ENCODE peak calls at places on chromosomes 3 and 15, in six cellular contexts. D, Y, K, S, E and R are unnamed samples.
A peak's percentile ranks its signal among the peaks of the same experiment; 100 is the strongest.

GRCh38 chr15:38698215-38698614 is 133.6 kb upstream of the RASGRP1 start:
- DNase-seq in D (no peak), Y (no peak), K (no peak), S (no peak), E (no peak), R (no peak)

GRCh38 chr3:188021502-188022040 is 132.4 kb upstream of the LPP start:
- DNase-seq in D (peak; percentile 89), Y (no peak), K (no peak), S (no peak), E (no peak), R (no peak)

GRCh38 chr15:53670701-53671100 is 88.8 kb downstream of the WDR72 start:
- DNase-seq in D (no peak), Y (no peak), K (no peak), S (no peak), E (no peak), R (no peak)

GRCh38 chr3:15478300-15478979 is 43.1 kb downstream of the COLQ start:
- DNase-seq in D (no peak), Y (no peak), K (no peak), S (no peak), E (no peak), R (no peak)

GRCh38 chr3:123258811-123259420 is 57.2 kb downstream of the SEC22A start:
- DNase-seq in D (peak; percentile 84), Y (no peak), K (no peak), S (no peak), E (no peak), R (no peak)

GRCh38 chr3:46208167-46208704 is at the start of gene CCR1:
- DNase-seq in D (peak; percentile 12), Y (no peak), K (peak; percentile 51), S (peak; percentile 13), E (peak; percentile 85), R (peak; percentile 44)

GRCh38 chr3:76131396-76132153 is 346.2 kb upstream of the ZNF717 start:
- DNase-seq in D (peak; percentile 3), Y (no peak), K (no peak), S (no peak), E (no peak), R (no peak)

GRCh38 chr3:142857056-142857455 is 31.8 kb downstream of the PCOLCE2 start:
- DNase-seq in D (peak; percentile 7), Y (no peak), K (peak; percentile 56), S (no peak), E (no peak), R (no peak)

GRCh38 chr15:96342143-96342466 is 11.6 kb downstream of the NR2F2 start:
- DNase-seq in D (no peak), Y (no peak), K (no peak), S (no peak), E (no peak), R (no peak)

GRCh38 chr15:36758800-36759199 is 179.4 kb downstream of the CDIN1 start:
- DNase-seq in D (no peak), Y (no peak), K (no peak), S (no peak), E (no peak), R (no peak)

GRCh38 chr15:42056934-42057743 is 36.3 kb upstream of the PLA2G4E start:
- DNase-seq in D (peak; percentile 80), Y (peak; percentile 75), K (peak; percentile 73), S (peak; percentile 87), E (peak; percentile 92), R (peak; percentile 35)

GRCh38 chr3:73361591-73361990 is 263.1 kb downstream of the PDZRN3 start:
- DNase-seq in D (no peak), Y (no peak), K (no peak), S (no peak), E (no peak), R (no peak)

GRCh38 chr3:88986834-88987233 is 120.6 kb upstream of the EPHA3 start:
- DNase-seq in D (peak; percentile 31), Y (no peak), K (no peak), S (no peak), E (no peak), R (no peak)

GRCh38 chr3:72380711-72381508 is 467.3 kb downstream of the SHQ1 start:
- DNase-seq in D (no peak), Y (no peak), K (no peak), S (no peak), E (no peak), R (no peak)

GRCh38 chr3:71254658-71255057 is 328.9 kb downstream of the FOXP1 start:
- DNase-seq in D (peak; percentile 80), Y (no peak), K (no peak), S (no peak), E (no peak), R (no peak)

GRCh38 chr3:120820748-120821147 is 78.2 kb downstream of the GTF2E1 start:
- DNase-seq in D (no peak), Y (no peak), K (no peak), S (no peak), E (no peak), R (no peak)

DNA sequence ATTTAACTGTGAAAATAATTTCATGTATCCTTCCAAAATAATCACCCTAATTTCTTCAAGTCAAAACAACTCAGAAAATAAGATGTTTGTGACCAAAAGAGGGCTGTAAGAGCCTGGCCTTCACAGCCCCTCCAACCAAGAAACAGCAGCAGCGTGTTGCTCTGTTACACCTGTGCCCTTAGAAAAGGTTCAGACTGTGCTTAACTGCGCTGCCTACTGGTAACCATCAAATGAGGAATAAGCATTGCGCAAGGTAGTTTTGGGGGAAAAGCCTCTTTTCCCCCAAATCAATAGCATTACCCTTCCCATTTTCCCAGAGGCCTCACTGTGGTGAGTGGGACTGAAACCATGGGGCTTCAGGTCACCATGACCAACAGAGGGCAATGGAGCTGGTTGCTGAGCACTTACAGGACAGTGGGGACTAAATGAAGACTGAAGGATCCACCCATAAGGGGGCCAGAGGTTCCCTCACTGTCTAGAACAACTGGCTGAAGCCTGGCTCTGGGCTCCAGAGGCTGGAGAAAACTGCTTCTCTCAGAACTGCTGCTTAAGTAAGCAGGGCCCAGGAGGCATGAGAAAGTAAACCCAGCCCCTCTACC is 110.7 kb downstream of the PLCH1 start:
- DNase-seq in D (no peak), Y (no peak), K (no peak), S (no peak), E (no peak), R (no peak)
- TF ChIP-seq CTCF in D (no peak), Y (no peak), K (no peak), S (no peak), E (no peak), R (no peak)

DNA sequence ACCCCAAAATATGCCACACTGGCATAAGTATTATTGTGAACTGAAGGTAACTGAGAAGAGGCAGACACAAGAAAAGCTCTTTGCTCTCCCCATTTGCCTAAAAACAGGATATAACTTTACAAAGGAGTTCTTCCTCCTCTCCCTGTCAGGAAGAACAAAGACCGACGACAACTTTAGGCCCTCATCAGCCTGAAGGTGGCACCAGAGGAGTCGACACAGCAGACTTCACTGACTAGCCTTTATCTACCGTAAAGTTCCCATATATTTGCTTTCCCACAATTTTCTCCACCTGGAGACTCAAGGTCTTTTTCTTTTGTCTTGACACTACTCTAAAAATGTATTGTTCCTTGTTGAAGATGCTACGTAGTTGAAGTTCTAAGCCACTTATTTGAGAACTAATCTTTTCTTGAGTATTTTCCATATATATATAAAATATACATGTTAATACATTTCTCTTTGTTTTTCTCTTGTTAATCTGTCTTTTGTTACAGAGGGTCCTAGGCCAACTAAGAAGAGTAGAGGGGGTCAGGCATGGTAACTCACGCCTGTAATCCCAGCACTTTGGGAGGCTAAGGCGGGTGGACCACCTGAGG is 16.2 kb upstream of the XIRP1 start:
- DNase-seq in D (peak; percentile 67), Y (no peak), K (peak; percentile 41), S (peak; percentile 39), E (peak; percentile 53), R (no peak)
- TF ChIP-seq CTCF in D (peak; percentile 86), Y (peak; percentile 11), K (peak; percentile 78), S (peak; percentile 49), E (peak; percentile 63), R (peak; percentile 72)

GRCh38 chr15:66905954-66906353 is 159.4 kb upstream of the SMAD3 start:
- DNase-seq in D (no peak), Y (no peak), K (no peak), S (no peak), E (no peak), R (no peak)
- TF ChIP-seq CTCF in D (peak; percentile 10), Y (no peak), K (no peak), S (no peak), E (no peak), R (no peak)

GRCh38 chr3:143972495-143973351 is 1.1 kb downstream of the DIPK2A start:
- DNase-seq in D (peak; percentile 89), Y (peak; percentile 28), K (peak; percentile 70), S (peak; percentile 72), E (peak; percentile 95), R (peak; percentile 59)
- TF ChIP-seq CTCF in D (peak; percentile 49), Y (no peak), K (peak; percentile 62), S (peak; percentile 25), E (peak; percentile 44), R (peak; percentile 32)

GRCh38 chr15:91521996-91522395 is 331.5 kb upstream of the SLCO3A1 start:
- DNase-seq in D (peak; percentile 18), Y (no peak), K (no peak), S (no peak), E (no peak), R (no peak)

GRCh38 chr15:91525746-91526145 is 327.8 kb upstream of the SLCO3A1 start:
- DNase-seq in D (no peak), Y (no peak), K (no peak), S (no peak), E (no peak), R (no peak)

GRCh38 chr15:91524534-91524933 is 329.0 kb upstream of the SLCO3A1 start:
- DNase-seq in D (no peak), Y (no peak), K (no peak), S (no peak), E (no peak), R (no peak)

GRCh38 chr15:91520848-91521247 is 332.7 kb upstream of the SLCO3A1 start:
- DNase-seq in D (no peak), Y (no peak), K (no peak), S (no peak), E (no peak), R (no peak)

GRCh38 chr15:91522609-91523332 is 330.7 kb upstream of the SLCO3A1 start:
- DNase-seq in D (peak; percentile 41), Y (no peak), K (no peak), S (no peak), E (no peak), R (no peak)
- TF ChIP-seq CTCF in D (peak; percentile 31), Y (no peak), K (peak; percentile 55), S (no peak), E (peak; percentile 15), R (peak; percentile 32)

DNA sequence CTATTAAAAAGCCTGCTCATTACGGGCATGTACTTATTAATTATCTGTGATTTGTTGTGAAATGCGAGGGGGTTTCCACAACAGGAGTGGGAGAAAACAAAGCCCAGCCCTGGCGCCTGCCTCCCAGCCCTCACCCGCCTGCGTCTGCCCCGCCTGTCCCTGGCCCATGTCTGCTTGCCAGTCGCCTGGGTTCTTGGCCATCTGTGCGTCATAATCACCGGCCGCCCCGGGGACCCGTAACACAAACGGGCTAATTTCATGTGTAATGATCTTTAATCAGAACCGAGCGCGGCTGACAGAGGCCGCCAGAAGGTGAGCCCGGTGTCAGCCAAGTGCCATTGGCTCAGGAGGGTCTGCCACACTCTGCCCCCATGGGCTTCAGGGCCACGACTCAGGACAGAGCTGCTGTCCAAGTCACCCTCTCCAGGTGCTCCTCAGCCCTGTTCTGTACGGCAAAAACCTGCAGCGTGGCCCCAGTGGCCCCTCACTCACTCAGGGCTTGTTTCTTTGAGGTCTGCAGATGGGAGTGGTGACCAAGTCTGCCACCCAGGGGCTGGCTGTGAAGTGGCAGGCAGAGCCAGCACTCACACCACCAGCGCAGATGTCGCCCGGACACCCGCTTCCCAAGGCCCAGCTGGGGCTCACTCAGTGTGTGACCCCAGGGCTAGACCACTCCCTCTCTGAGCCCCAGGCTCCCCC is 28.8 kb upstream of the TMEM115 start:
- DNase-seq in D (no peak), Y (no peak), K (no peak), S (peak; percentile 61), E (no peak), R (no peak)
- TF ChIP-seq CTCF in D (peak; percentile 27), Y (no peak), K (peak; percentile 29), S (peak; percentile 58), E (no peak), R (no peak)